ENCODE peak calls at places on chromosomes 11 and 22, in four cellular contexts. M is heart right ventricle, E is GM06990, N is mammary epithelial cell. S is an unnamed sample.

GRCh38 chr11:126109941-126110731 is 47.5 kb upstream of the CDON start:
- DNase-seq in N (no peak), E (no peak), M (peak; percentile 43), S (no peak)

GRCh38 chr11:1844221-1845094 is 5.7 kb downstream of the TNNI2 start:
- DNase-seq in M (peak; percentile 56), E (no peak), N (no peak), S (peak; percentile 80)

GRCh38 chr22:31347251-31348008 is 1.3 kb upstream of the PATZ1 start:
- DNase-seq in N (peak; percentile 50), E (peak; percentile 86), M (peak; percentile 68), S (no peak)

GRCh38 chr11:112219476-112220232 is 6.6 kb upstream of the PTS start:
- DNase-seq in M (no peak), N (peak; percentile 53), E (peak; percentile 24), S (no peak)

GRCh38 chr11:38252620-38253019 is 1654.6 kb upstream of the RAG2 start:
- DNase-seq in M (no peak), N (no peak), E (no peak), S (no peak)

GRCh38 chr11:24496728-24497396 is at the start of gene LUZP2:
- DNase-seq in M (peak; percentile 6), N (peak; percentile 28), E (no peak), S (no peak)

GRCh38 chr11:32326522-32326921 is 108.8 kb downstream of the WT1 start:
- DNase-seq in M (no peak), E (no peak), N (no peak), S (no peak)

GRCh38 chr11:69686452-69686851 is 11.3 kb upstream of the LTO1 start:
- DNase-seq in E (no peak), M (no peak), N (no peak), S (no peak)

GRCh38 chr11:120306519-120307242 is 18.4 kb upstream of the TLCD5 start:
- DNase-seq in M (peak; percentile 28), N (peak; percentile 89), E (no peak), S (no peak)

GRCh38 chr11:117182551-117182935 is 4.0 kb downstream of the SIDT2 start:
- DNase-seq in M (no peak), N (no peak), E (no peak), S (no peak)

GRCh38 chr22:24975813-24976341 is 23.4 kb downstream of the KIAA1671 start:
- DNase-seq in E (no peak), N (no peak), M (peak; percentile 75), S (peak; percentile 78)

DNA sequence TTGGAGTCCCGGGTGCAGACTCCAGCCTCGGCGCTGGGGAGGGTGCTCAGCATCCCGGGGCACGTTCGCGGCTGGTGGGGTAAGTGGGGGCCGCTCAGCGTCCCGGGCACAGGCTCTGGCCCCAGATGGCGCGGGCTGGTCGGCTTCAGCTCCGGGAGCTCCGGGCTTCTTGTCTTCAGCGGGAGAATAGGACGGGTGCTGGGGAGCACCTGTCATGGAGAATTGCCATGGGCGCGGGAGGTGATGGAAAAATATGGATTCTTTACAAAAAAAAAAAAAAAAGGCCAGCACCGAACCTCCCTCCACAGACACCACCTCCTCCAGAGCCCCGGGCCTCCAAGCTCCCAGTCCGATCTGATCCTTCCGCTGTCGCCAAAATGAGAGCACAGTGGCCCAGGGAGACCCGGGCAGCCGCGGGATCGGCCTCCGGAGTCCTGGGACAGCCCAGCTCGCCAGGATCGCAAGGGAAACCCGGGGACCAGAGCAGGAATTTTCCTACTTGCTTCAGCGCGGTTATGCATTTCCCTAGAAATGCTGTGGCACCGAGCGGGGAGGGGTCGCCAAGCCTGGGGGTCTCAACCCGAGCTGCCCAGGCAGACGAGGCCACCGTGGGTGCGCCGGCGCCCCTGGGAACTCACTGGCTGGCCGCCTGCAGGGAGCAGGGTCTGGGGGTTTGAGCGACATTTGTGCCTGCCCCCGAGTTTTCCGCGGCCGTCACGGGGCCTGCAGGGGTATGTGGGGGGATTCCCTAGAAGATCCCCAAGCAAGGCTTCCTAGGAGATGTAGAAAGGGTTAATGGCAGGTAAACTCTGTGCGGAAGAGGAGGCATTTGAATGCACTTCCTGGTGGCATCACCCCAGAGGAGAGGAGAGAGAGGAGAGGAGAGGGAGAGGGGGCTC is 1336.9 kb downstream of the BRD1 start:
- DNase-seq in E (no peak), M (no peak), N (no peak), S (no peak)
- H3K4me3 ChIP-seq in E (no peak overlapping the region), M (peak overlapping the region; percentile 32), N (no peak overlapping the region), S (no peak overlapping the region)

DNA sequence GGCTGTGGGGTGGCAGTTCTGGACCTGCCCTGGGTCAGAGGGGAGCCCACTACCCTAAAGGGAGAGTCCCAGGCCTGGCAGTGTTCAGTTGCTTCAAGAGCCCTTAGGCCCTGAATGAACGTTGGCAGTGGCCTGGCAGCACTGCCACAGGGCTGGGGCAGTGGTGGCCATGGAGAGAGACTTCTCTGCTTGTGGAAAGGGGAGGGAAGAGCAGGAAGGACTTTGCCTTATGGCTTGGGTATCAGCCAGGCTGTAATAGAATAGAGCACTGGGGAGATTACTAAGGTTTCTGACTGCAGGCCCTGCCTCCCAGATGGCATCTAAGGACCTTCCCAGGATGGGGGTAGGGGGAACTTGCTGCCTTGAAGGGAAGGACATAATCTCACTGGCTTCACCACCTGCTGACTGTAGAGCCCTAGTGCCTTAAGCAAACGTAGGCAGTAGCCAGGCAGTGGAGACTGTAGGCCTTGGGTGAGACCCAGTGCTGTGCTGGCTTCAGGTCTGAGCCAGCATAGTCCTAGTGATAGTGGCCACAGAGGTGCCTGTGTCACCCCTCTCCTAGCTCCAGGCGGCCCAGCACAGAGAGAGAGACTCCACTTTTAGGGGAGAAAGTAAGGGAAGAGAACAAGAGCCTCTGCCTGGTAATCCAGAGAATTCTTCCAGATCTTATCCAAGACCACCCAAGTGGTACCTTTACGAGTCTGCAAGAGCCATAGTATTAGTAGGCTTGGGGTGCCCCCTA is 27.6 kb downstream of the PLA2G6 start:
- DNase-seq in E (no peak), M (no peak), N (no peak), S (no peak)
- TF ChIP-seq CTCF in E (no peak), M (no peak), N (no peak), S (no peak)

GRCh38 chr22:43263645-43264514 is 76.9 kb upstream of the TTLL12 start:
- DNase-seq in N (peak; percentile 79), E (peak; percentile 69), M (peak; percentile 30), S (peak; percentile 61)
- H3K4me3 ChIP-seq in N (no peak overlapping the region), E (peak overlapping the region; percentile 35), M (no peak overlapping the region), S (peak overlapping the region; percentile 3)

GRCh38 chr11:114239632-114240224 is 56.5 kb upstream of the NNMT start:
- DNase-seq in E (no peak), N (no peak), M (no peak), S (no peak)
- TF ChIP-seq CTCF in E (no peak), N (no peak), M (no peak), S (no peak)

DNA sequence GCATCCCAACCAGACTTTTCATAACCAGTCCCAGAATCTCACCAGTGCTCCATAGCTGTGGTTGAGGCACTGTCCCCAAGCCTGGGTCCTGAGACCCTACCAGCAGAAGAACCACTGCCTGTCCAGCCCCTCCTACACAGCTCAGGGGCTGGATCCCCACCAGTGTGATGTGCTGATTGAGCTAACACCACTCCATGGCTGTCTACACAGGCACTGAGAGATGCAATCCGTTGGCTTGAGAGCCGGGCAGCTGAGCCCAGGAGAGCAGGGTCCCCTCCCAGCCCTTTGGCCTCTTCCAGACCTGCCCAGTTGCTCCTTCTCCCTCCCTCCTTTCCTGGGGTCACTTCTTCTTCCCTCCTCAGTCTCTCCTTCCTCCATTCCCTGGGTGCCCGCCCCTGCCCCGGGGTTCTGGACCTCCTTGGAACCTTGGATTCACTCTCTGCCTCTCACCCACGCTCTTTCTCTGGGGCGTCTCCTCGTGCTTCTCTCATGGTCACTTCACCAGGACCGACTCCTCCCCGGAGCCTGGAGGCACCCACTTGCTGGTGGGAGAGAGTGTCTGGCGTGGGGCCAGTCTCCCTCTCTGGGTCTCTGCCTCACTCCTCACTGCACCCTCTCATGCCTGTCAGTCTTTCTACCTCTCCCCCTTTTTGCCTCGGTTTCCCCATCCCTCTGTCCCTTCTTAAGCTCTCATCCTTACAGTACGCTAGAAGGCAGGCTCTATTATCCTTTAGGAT is 705 bp upstream of the SCYL1 start:
- DNase-seq in M (peak; percentile 58), N (peak; percentile 18), E (no peak), S (no peak)
- H3K4me3 ChIP-seq in M (peak overlapping the region; percentile 17), N (no peak overlapping the region), E (peak overlapping the region; percentile 43), S (peak overlapping the region; percentile 100)

GRCh38 chr22:44330188-44330726 is 17.5 kb upstream of the SHISAL1 start:
- DNase-seq in M (no peak), E (no peak), N (no peak), S (no peak)

GRCh38 chr22:44333847-44334635 is 21.3 kb upstream of the SHISAL1 start:
- DNase-seq in N (no peak), M (no peak), E (no peak), S (no peak)

GRCh38 chr22:44330727-44331660 is 18.2 kb upstream of the SHISAL1 start:
- DNase-seq in M (no peak), E (no peak), N (no peak), S (no peak)

GRCh38 chr22:44332946-44333345 is 20.2 kb upstream of the SHISAL1 start:
- DNase-seq in E (no peak), M (no peak), N (no peak), S (no peak)

DNA sequence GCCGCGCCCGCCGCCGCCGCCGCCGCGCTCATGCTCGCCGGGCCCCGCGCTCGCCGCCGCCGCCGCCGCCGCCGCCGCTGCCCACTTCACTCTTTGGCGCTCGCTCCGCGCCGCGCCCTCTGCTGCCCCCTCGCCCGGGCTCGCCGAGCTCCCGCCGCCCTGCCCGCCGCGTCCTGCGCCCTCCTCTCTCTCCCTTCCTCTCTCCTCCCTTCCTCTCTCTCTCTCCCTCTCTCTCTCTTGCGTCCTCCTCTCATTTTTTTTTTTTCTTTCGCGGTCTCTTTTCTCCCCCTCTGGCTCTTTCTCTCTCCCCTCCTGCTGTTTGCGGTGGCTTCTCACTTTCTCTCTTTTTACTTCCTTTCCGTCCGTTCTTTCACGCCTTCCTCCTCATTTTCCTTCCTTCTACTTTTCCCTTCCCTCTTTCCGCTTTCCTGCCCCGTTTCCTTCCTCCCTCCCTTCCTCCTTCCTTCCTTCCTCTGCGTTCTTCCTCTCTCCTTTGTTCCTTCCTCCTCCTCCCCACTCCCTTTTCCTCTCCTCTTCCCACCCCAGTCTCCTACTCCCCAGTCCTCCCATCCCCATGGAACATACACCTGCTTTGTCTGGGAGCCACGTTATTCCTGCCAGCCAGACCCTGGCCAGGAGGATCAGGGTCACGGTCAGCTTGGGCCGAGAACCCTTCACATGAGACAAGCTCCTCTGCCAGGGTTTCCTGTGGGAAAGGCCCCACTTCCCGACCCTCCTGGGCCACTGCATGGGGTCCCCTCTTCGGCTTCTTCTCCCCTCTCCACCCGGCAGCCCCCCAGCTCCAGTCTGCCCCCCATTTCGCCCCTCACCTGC is 19.3 kb upstream of the SHISAL1 start:
- DNase-seq in E (no peak), N (no peak), M (peak; percentile 48), S (no peak)
- TF ChIP-seq CTCF in E (no peak), N (no peak), M (no peak), S (no peak)

GRCh38 chr11:102377891-102378290 is 30.9 kb downstream of the BIRC2 start:
- DNase-seq in M (no peak), N (no peak), E (no peak), S (no peak)

GRCh38 chr11:102382384-102382783 is 35.4 kb downstream of the BIRC2 start:
- DNase-seq in N (no peak), E (no peak), M (no peak), S (no peak)

GRCh38 chr11:102383839-102384238 is 36.8 kb downstream of the BIRC2 start:
- DNase-seq in E (no peak), M (no peak), N (no peak), S (no peak)

GRCh38 chr11:102375720-102376399 is 28.8 kb downstream of the BIRC2 start:
- DNase-seq in E (no peak), M (no peak), N (no peak), S (no peak)

DNA sequence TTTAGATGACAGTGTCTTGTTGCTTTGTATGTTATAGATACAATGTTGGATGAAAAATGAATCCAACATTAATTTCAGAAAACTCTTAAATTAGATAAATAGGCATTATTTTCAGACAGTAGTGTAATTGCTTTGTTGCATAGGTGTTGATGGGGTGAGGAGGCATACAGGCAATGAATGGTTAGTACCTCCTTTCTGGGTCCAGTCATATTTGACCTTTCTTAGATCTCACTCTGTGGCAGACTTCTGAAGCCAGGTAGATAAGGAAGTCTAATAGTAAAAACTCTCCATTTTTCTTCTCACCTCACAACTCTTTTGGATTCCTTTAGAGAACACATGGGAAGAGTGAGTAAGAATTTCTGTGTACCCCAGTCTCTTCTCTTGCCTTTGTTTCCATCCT is 31.8 kb downstream of the BIRC2 start:
- DNase-seq in M (no peak), N (no peak), E (no peak), S (no peak)
- H3K4me3 ChIP-seq in M (no peak overlapping the region), N (no peak overlapping the region), E (no peak overlapping the region), S (no peak overlapping the region)